ENCODE peak calls at places on chromosomes 5 and 9, in six cellular contexts. A, K, L, B, S and Z are unnamed samples. For H3K36me3, the result is how much of the 10 kb centered on the place peaks cover.

GRCh38 chr5:110957934-110958333 is 113.6 kb upstream of the TSLP start:
- DNase-seq in A (no peak), K (no peak), L (no peak), B (no peak), S (peak), Z (no peak)

GRCh38 chr9:33778700-33779351 is 16.5 kb upstream of the PRSS3 start:
- DNase-seq in A (no peak), K (peak), L (no peak), B (no peak), S (peak), Z (no peak)

GRCh38 chr5:76081811-76082783 is 1.1 kb upstream of the SV2C start:
- DNase-seq in A (no peak), K (no peak), L (no peak), B (no peak), S (no peak), Z (no peak)

GRCh38 chr5:56818409-56819026 is 3.2 kb downstream of the MAP3K1 start:
- DNase-seq in A (no peak), K (no peak), L (no peak), B (no peak), S (no peak), Z (no peak)

GRCh38 chr9:115362101-115362500 is 244.1 kb upstream of the TNC start:
- DNase-seq in A (no peak), K (no peak), L (no peak), B (no peak), S (no peak), Z (no peak)

GRCh38 chr9:135705376-135705775 is 3.4 kb downstream of the KCNT1 start:
- DNase-seq in A (no peak), K (no peak), L (no peak), B (peak), S (no peak), Z (no peak)

GRCh38 chr5:124451721-124452383 is 294.6 kb downstream of the ZNF608 start:
- DNase-seq in A (no peak), K (no peak), L (no peak), B (peak), S (no peak), Z (no peak)

GRCh38 chr5:92222449-92222848 is 839.3 kb upstream of the ARRDC3 start:
- DNase-seq in A (no peak), K (no peak), L (no peak), B (no peak), S (peak), Z (no peak)

GRCh38 chr9:76585487-76586459 is 126.8 kb downstream of the GCNT1 start:
- DNase-seq in A (no peak), K (no peak), L (no peak), B (no peak), S (no peak), Z (no peak)

GRCh38 chr5:16233730-16234129 is 54.1 kb upstream of the MARCHF11 start:
- DNase-seq in A (no peak), K (no peak), L (no peak), B (no peak), S (no peak), Z (no peak)

GRCh38 chr9:70615566-70616138 is 201.2 kb upstream of the KLF9 start:
- DNase-seq in A (no peak), K (no peak), L (no peak), B (no peak), S (no peak), Z (no peak)

GRCh38 chr5:89281211-89281610 is 398.2 kb upstream of the MEF2C start:
- DNase-seq in A (peak), K (no peak), L (no peak), B (no peak), S (no peak), Z (no peak)

GRCh38 chr9:137162505-137163100 is 7.2 kb downstream of the LRRC26 start:
- DNase-seq in A (no peak), K (no peak), L (no peak), B (no peak), S (no peak), Z (peak)

GRCh38 chr9:116096853-116097252 is 56.7 kb upstream of the PAPPA start:
- DNase-seq in A (no peak), K (no peak), L (no peak), B (no peak), S (peak), Z (no peak)

GRCh38 chr5:134438268-134438622 is 26.6 kb upstream of the CDKN2AIPNL start:
- DNase-seq in A (no peak), K (no peak), L (no peak), B (peak), S (peak), Z (no peak)

GRCh38 chr5:141618030-141618803 is 583 bp downstream of the DIAPH1 start:
- DNase-seq in A (peak), K (peak), L (no peak), B (peak), S (peak), Z (peak)

GRCh38 chr9:87107072-87107471 is 159.8 kb upstream of the GAS1 start:
- DNase-seq in A (no peak), K (no peak), L (no peak), B (no peak), S (peak), Z (no peak)

GRCh38 chr9:136088481-136088938 is 6.6 kb downstream of the NACC2 start:
- DNase-seq in A (no peak), K (no peak), L (no peak), B (peak), S (no peak), Z (no peak)

GRCh38 chr5:32096891-32097592 is 77.1 kb downstream of the GOLPH3 start:
- DNase-seq in A (no peak), K (no peak), L (no peak), B (no peak), S (no peak), Z (no peak)

GRCh38 chr9:130892503-130893249 is 3.9 kb downstream of the QRFP start:
- DNase-seq in A (no peak), K (no peak), L (no peak), B (no peak), S (no peak), Z (no peak)
- H3K36me3 ChIP-seq in A (under half), K (under half), L (under half), B (under half), S (under half), Z (under half)

GRCh38 chr9:134138292-134138691 is 2.4 kb downstream of the WDR5 start:
- DNase-seq in A (no peak), K (no peak), L (no peak), B (no peak), S (no peak), Z (no peak)

GRCh38 chr9:134139081-134139480 is 3.2 kb downstream of the WDR5 start:
- DNase-seq in A (no peak), K (no peak), L (no peak), B (no peak), S (no peak), Z (no peak)

GRCh38 chr9:134144801-134145200 is 8.9 kb downstream of the WDR5 start:
- DNase-seq in A (no peak), K (no peak), L (no peak), B (no peak), S (no peak), Z (no peak)

GRCh38 chr9:134145262-134145661 is 9.4 kb downstream of the WDR5 start:
- DNase-seq in A (no peak), K (no peak), L (no peak), B (no peak), S (no peak), Z (no peak)

GRCh38 chr9:134141906-134142305 is 6.0 kb downstream of the WDR5 start:
- DNase-seq in A (no peak), K (no peak), L (no peak), B (no peak), S (no peak), Z (no peak)
- H3K36me3 ChIP-seq in A (half or more), K (under half), L (under half), B (half or more), S (under half), Z (under half)

DNA sequence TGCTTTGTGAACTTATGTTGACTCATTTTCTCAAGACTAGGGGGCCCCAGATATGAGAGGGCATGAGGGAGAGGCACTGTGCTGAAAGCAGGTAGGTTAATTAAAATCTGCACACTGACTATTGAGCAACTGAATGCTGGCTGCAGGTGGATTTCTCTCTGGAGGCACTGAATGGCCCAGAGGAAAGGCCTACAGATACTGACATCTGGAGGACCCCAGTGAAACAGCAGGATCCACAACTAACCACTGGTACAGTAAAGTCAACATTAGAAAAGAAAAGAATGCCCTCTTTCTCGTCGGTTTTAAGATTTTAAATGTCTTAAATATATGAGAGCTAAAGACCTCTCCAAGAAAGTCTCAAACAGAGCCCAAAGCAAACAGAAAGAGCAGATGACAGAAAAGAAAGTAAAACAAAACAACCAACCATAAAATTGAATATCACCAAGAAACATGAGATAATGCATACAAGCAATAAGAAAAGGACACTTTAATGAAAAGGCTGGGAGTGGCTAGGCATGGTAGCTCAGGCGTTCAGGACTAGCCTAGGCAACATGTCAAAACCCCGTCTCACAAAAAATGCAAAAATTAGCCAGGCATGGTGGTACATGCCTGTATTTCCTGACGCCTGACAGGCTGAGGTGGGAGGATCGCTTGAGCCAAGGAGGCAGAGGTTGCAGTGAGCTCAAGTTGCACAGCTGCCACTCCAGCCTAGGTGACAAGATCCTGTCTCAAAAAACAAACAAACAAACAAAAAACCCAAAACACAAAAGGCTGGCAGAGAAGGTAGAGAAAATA is 43.3 kb downstream of the PUM3 start:
- DNase-seq in A (no peak), K (no peak), L (no peak), B (no peak), S (no peak), Z (no peak)
- H3K36me3 ChIP-seq in A (half or more), K (under half), L (under half), B (half or more), S (half or more), Z (under half)

GRCh38 chr9:35097573-35097972 is 1.2 kb upstream of the PIGO start:
- DNase-seq in A (no peak), K (no peak), L (no peak), B (no peak), S (no peak), Z (no peak)
- H3K36me3 ChIP-seq in A (under half), K (under half), L (under half), B (under half), S (under half), Z (under half)

GRCh38 chr9:113886003-113886324 is 9.9 kb downstream of the ZNF618 start:
- DNase-seq in A (no peak), K (no peak), L (no peak), B (no peak), S (no peak), Z (no peak)
- H3K36me3 ChIP-seq in A (under half), K (under half), L (under half), B (under half), S (under half), Z (under half)

GRCh38 chr5:172147857-172148256 is 40.2 kb downstream of the STK10 start:
- DNase-seq in A (no peak), K (no peak), L (no peak), B (no peak), S (no peak), Z (no peak)

GRCh38 chr5:172146748-172147092 is 41.3 kb downstream of the STK10 start:
- DNase-seq in A (no peak), K (no peak), L (no peak), B (no peak), S (no peak), Z (no peak)

GRCh38 chr5:172145870-172146747 is 41.9 kb downstream of the STK10 start:
- DNase-seq in A (no peak), K (no peak), L (no peak), B (no peak), S (no peak), Z (no peak)

GRCh38 chr5:172149073-172149472 is 39.0 kb downstream of the STK10 start:
- DNase-seq in A (no peak), K (no peak), L (no peak), B (no peak), S (no peak), Z (no peak)

GRCh38 chr5:172148381-172148780 is 39.6 kb downstream of the STK10 start:
- DNase-seq in A (no peak), K (no peak), L (no peak), B (no peak), S (no peak), Z (no peak)
- H3K36me3 ChIP-seq in A (under half), K (under half), L (under half), B (under half), S (under half), Z (under half)

DNA sequence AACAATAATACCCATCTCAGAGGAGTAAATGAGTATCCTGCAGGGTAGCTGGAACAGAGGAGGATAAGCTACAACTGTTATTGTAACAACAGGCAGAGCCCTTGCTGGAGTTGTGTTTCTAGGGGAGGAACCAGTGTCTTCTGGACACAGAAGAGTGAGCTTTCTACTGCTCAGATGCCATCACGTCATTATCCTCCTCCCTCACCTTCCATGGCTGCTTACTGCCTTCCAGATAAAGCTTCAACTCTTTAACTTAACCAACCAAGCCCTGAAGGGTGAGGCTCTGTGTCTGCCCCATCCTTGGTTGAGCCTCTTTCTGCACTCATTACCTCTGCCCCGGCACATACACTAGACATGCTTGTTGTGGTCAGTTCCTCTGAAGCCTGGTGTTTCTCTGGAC is 4.4 kb upstream of the NSD1 start:
- DNase-seq in A (no peak), K (no peak), L (no peak), B (no peak), S (peak), Z (peak)
- H3K36me3 ChIP-seq in A (under half), K (under half), L (under half), B (under half), S (under half), Z (under half)

GRCh38 chr5:172660974-172661373 is 19.9 kb downstream of the NEURL1B start:
- DNase-seq in A (no peak), K (no peak), L (no peak), B (no peak), S (no peak), Z (no peak)

GRCh38 chr5:172659909-172660628 is 19.0 kb downstream of the NEURL1B start:
- DNase-seq in A (peak), K (no peak), L (peak), B (peak), S (no peak), Z (no peak)

GRCh38 chr5:172658391-172658790 is 17.3 kb downstream of the NEURL1B start:
- DNase-seq in A (no peak), K (no peak), L (no peak), B (no peak), S (no peak), Z (no peak)

GRCh38 chr5:172659570-172659908 is 18.5 kb downstream of the NEURL1B start:
- DNase-seq in A (no peak), K (no peak), L (no peak), B (no peak), S (no peak), Z (no peak)

GRCh38 chr5:172658869-172659513 is 17.9 kb downstream of the NEURL1B start:
- DNase-seq in A (no peak), K (no peak), L (no peak), B (peak), S (no peak), Z (no peak)
- H3K36me3 ChIP-seq in A (under half), K (under half), L (under half), B (under half), S (under half), Z (under half)